ENCODE peak calls at places on chromosomes 4 and X, in ten cellular contexts. G is M059J; O is tibial artery; H is A172; D is GM20000; B is ascending aorta; E is amygdala; R is DMS153; Q is stimulated activated CD4-positive, alpha-beta T cell treated with anti-CD3 and anti-CD28 coated beads, Interleukin-2, amount 100 ng/mL, for 24 hours; Y is GM23338. Z is an unnamed sample.

GRCh38 chr4:12439633-12440305 is 1011.1 kb upstream of the HS3ST1 start:
- DNase-seq in D (no peak), E (no peak), Q (no peak), O (no peak), Y (no peak), R (no peak), G (no peak), B (no peak), H (no peak), Z (no peak)

GRCh38 chrX:150167482-150168324 is 195.4 kb upstream of the MAMLD1 start:
- DNase-seq in H (no peak), G (no peak), R (no peak), Q (no peak), O (no peak), Y (no peak), B (no peak), D (no peak), E (no peak), Z (no peak)

GRCh38 chr4:60790608-60791007 is 409.5 kb upstream of the ADGRL3 start:
- DNase-seq in D (no peak), E (no peak), G (no peak), R (no peak), Y (peak), H (no peak), B (no peak), O (no peak), Q (no peak), Z (no peak)

GRCh38 chrX:149762696-149763614 is 10.9 kb upstream of the HSFX1 start:
- DNase-seq in Y (no peak), H (no peak), G (no peak), R (no peak), D (no peak), B (no peak), O (no peak), E (no peak), Q (no peak), Z (no peak)

GRCh38 chrX:146481735-146482134 is 327.8 kb upstream of the CXorf51B start:
- DNase-seq in E (no peak), B (no peak), D (no peak), Q (no peak), H (no peak), R (no peak), Y (peak), G (no peak), O (no peak), Z (no peak)

GRCh38 chrX:112687189-112687691 is 7.5 kb upstream of the LHFPL1 start:
- DNase-seq in Q (no peak), Y (no peak), E (no peak), D (no peak), G (no peak), O (no peak), B (no peak), H (no peak), R (no peak), Z (no peak)

GRCh38 chr4:62457356-62457755 is 1257.2 kb downstream of the ADGRL3 start:
- DNase-seq in Q (no peak), H (peak), E (no peak), Y (no peak), B (no peak), D (no peak), R (no peak), O (no peak), G (no peak), Z (no peak)

GRCh38 chrX:37834937-37835336 is 12.4 kb downstream of the DYNLT3 start:
- DNase-seq in D (no peak), Q (no peak), R (no peak), O (no peak), H (no peak), B (no peak), E (no peak), G (peak), Y (no peak), Z (no peak)

GRCh38 chr4:5753766-5754528 is 42.9 kb downstream of the EVC start:
- DNase-seq in Y (no peak), B (no peak), D (no peak), Q (no peak), G (peak), E (no peak), R (no peak), H (peak), O (peak), Z (peak)

GRCh38 chrX:40646489-40647306 is 663 bp downstream of the CXorf38 start:
- DNase-seq in G (peak), R (no peak), D (peak), E (no peak), H (peak), O (peak), B (no peak), Y (peak), Q (peak), Z (no peak)

GRCh38 chr4:79294064-79294463 is 31.8 kb downstream of the NAA11 start:
- DNase-seq in Y (no peak), R (no peak), E (no peak), Q (no peak), D (no peak), H (no peak), G (no peak), B (no peak), O (no peak), Z (no peak)

GRCh38 chr4:123412700-123413512 is 16.3 kb downstream of the SPRY1 start:
- DNase-seq in H (no peak), Q (no peak), R (no peak), B (no peak), E (no peak), O (no peak), G (no peak), D (no peak), Y (no peak), Z (no peak)

GRCh38 chrX:108437789-108438623 is at the start of gene COL4A6:
- DNase-seq in B (no peak), G (peak), D (no peak), Q (no peak), H (no peak), Y (peak), E (no peak), O (peak), R (no peak), Z (no peak)

GRCh38 chrX:9862953-9863352 is 76.7 kb downstream of the SHROOM2 start:
- DNase-seq in R (no peak), O (no peak), B (no peak), Q (no peak), D (no peak), E (no peak), H (no peak), Y (no peak), G (no peak), Z (no peak)

GRCh38 chr4:107862658-107863057 is 37.9 kb downstream of the SGMS2 start:
- DNase-seq in B (no peak), H (peak), O (no peak), G (peak), Y (peak), R (peak), D (no peak), E (no peak), Q (no peak), Z (no peak)

GRCh38 chrX:94901849-94902248 is 1227.8 kb downstream of the FAM133A start:
- DNase-seq in E (no peak), B (no peak), D (no peak), O (no peak), Q (no peak), H (no peak), Y (no peak), R (no peak), G (no peak), Z (no peak)

GRCh38 chrX:22135171-22135711 is 103.1 kb downstream of the PHEX start:
- DNase-seq in R (peak), Q (no peak), G (peak), O (no peak), B (no peak), D (no peak), E (no peak), H (no peak), Y (no peak), Z (no peak)

GRCh38 chr4:146661368-146661767 is 22.7 kb downstream of the POU4F2 start:
- DNase-seq in R (no peak), O (no peak), Q (no peak), H (no peak), B (no peak), D (no peak), G (no peak), Y (no peak), E (no peak), Z (no peak)

GRCh38 chr4:74267998-74268606 is 40.2 kb upstream of the EPGN start:
- DNase-seq in D (no peak), E (no peak), Q (no peak), B (no peak), H (peak), R (peak), G (peak), O (no peak), Y (no peak), Z (no peak)

GRCh38 chr4:5079581-5079980 is 28.3 kb downstream of the STK32B start:
- DNase-seq in G (peak), B (no peak), D (no peak), H (no peak), Q (no peak), E (no peak), O (no peak), R (no peak), Y (no peak), Z (no peak)

GRCh38 chr4:35818520-35818919 is 425.8 kb downstream of the ARAP2 start:
- DNase-seq in E (no peak), B (no peak), Q (no peak), D (no peak), R (no peak), Y (no peak), H (peak), O (no peak), G (peak), Z (no peak)

GRCh38 chr4:139675156-139675555 is 9.5 kb downstream of the MGST2 start:
- DNase-seq in H (no peak), D (no peak), G (no peak), R (no peak), B (no peak), Q (no peak), E (no peak), Y (no peak), O (no peak), Z (no peak)

GRCh38 chrX:97747346-97747745 is 863.6 kb downstream of the RPA4 start:
- DNase-seq in B (no peak), R (no peak), Q (no peak), G (no peak), D (no peak), E (no peak), Y (no peak), O (no peak), H (no peak), Z (no peak)

GRCh38 chr4:38366451-38366850 is 297.5 kb upstream of the KLF3 start:
- DNase-seq in E (no peak), G (peak), H (no peak), O (peak), R (no peak), D (peak), Y (no peak), B (no peak), Q (no peak), Z (no peak)

GRCh38 chrX:97416461-97416860 is 532.8 kb downstream of the RPA4 start:
- DNase-seq in H (no peak), O (no peak), G (peak), Y (no peak), R (no peak), D (no peak), Q (no peak), B (no peak), E (no peak), Z (no peak)

GRCh38 chrX:154785711-154786110 is 19.6 kb downstream of the MPP1 start:
- DNase-seq in G (no peak), H (no peak), Q (no peak), E (no peak), D (no peak), B (no peak), O (no peak), R (no peak), Y (no peak), Z (no peak)

GRCh38 chr4:187491959-187492358 is 503.6 kb upstream of the ZFP42 start:
- DNase-seq in O (no peak), Y (no peak), R (no peak), G (no peak), Q (no peak), B (no peak), E (no peak), H (no peak), D (no peak), Z (no peak)

GRCh38 chrX:50988649-50989048 is 78.1 kb downstream of the BMP15 start:
- DNase-seq in O (no peak), Y (peak), E (no peak), R (no peak), D (peak), H (peak), G (peak), Q (peak), B (no peak), Z (peak)

GRCh38 chr4:139014391-139015268 is 951 bp upstream of the NOCT start:
- DNase-seq in G (peak), D (peak), E (no peak), Q (no peak), R (no peak), H (peak), Y (peak), B (no peak), O (no peak), Z (peak)

GRCh38 chrX:130523460-130524394 is 121.9 kb downstream of the RBMX2 start:
- DNase-seq in H (no peak), R (peak), Q (no peak), D (no peak), E (peak), Y (peak), O (peak), G (peak), B (peak), Z (no peak)

Z was measured in amniotic stem cell.